ENCODE peak calls at places on chromosome 18, in six cellular contexts. Z, N, I, O, U and P are unnamed samples.

GRCh38 chr18:79573921-79574491 is 105.6 kb upstream of the CTDP1 start:
- DNase-seq in O (no peak), U (peak; percentile 10), I (peak; percentile 5), N (peak; percentile 53), Z (no peak), P (no peak)

GRCh38 chr18:58416704-58417683 is 211.9 kb downstream of the ALPK2 start:
- DNase-seq in U (no peak), N (no peak), O (peak; percentile 41), Z (no peak), I (no peak), P (no peak)

GRCh38 chr18:11689972-11690570 is 1.0 kb downstream of the GNAL start:
- DNase-seq in U (no peak), I (no peak), Z (no peak), O (no peak), N (no peak), P (peak; percentile 19)

GRCh38 chr18:44848931-44849330 is 168.2 kb downstream of the SETBP1 start:
- DNase-seq in O (no peak), U (no peak), Z (no peak), N (no peak), I (no peak), P (no peak)

GRCh38 chr18:64379662-64380061 is 230.8 kb upstream of the LINC00305 start:
- DNase-seq in O (no peak), I (no peak), Z (no peak), N (no peak), U (no peak), P (no peak)

GRCh38 chr18:63477972-63478371 is 1.2 kb downstream of the SERPINB5 start:
- DNase-seq in Z (no peak), I (no peak), N (no peak), U (no peak), O (peak; percentile 72), P (no peak)

GRCh38 chr18:22031581-22031980 is 137.8 kb upstream of the GATA6 start:
- DNase-seq in Z (no peak), U (no peak), O (peak; percentile 62), I (no peak), N (peak; percentile 18), P (no peak)

GRCh38 chr18:28124239-28125029 is 52.5 kb downstream of the CDH2 start:
- DNase-seq in N (no peak), I (no peak), O (peak; percentile 27), U (no peak), Z (no peak), P (no peak)

GRCh38 chr18:53153281-53153680 is 813.3 kb downstream of the DCC start:
- DNase-seq in O (peak; percentile 6), I (no peak), Z (no peak), U (no peak), N (no peak), P (no peak)

GRCh38 chr18:26003817-26004216 is 86.6 kb downstream of the SS18 start:
- DNase-seq in N (no peak), Z (no peak), I (no peak), O (no peak), U (no peak), P (no peak)

GRCh38 chr18:26003391-26003790 is 87.0 kb downstream of the SS18 start:
- DNase-seq in Z (no peak), O (peak; percentile 14), N (no peak), U (no peak), I (no peak), P (no peak)

GRCh38 chr18:25992566-25992965 is 97.8 kb downstream of the SS18 start:
- DNase-seq in U (no peak), Z (no peak), I (no peak), O (no peak), N (no peak), P (no peak)

GRCh38 chr18:26002375-26002774 is 88.0 kb downstream of the SS18 start:
- DNase-seq in U (no peak), Z (no peak), I (no peak), O (no peak), N (no peak), P (no peak)

DNA sequence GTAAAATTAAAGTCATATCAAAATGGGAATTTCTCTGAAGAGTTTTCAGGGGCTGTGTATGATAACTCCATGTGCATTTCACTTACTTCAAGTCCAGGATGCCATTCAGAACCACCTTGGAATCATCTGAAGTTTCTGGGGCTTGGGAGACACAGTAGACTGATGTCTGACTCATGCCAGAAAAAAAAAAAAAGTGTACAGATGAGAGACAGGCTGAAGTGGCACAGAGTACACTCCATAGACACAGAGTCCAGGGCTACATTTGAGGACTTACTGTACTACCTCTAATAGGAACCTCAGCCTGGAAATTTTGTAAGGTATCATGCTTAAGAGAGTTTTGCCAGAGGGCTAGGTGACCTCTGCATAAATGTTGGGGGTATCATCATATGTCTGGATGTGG is 92.0 kb downstream of the SS18 start:
- DNase-seq in I (no peak), O (no peak), U (no peak), Z (no peak), N (no peak), P (no peak)
- TF ChIP-seq CTCF in I (no peak), O (no peak), U (no peak), Z (no peak), N (no peak), P (no peak)

GRCh38 chr18:61953161-61953560 is 60.4 kb upstream of the RNF152 start:
- DNase-seq in N (no peak), Z (no peak), O (no peak), I (no peak), U (no peak), P (no peak)

GRCh38 chr18:61953641-61954040 is 60.8 kb upstream of the RNF152 start:
- DNase-seq in O (no peak), U (no peak), I (no peak), N (no peak), Z (no peak), P (no peak)

GRCh38 chr18:61955644-61956043 is 62.8 kb upstream of the RNF152 start:
- DNase-seq in I (no peak), U (no peak), Z (no peak), O (no peak), N (no peak), P (no peak)

GRCh38 chr18:61954347-61954746 is 61.5 kb upstream of the RNF152 start:
- DNase-seq in I (no peak), O (no peak), U (no peak), N (no peak), Z (no peak), P (no peak)

GRCh38 chr18:61957801-61958516 is 65.2 kb upstream of the RNF152 start:
- DNase-seq in N (no peak), I (no peak), U (no peak), O (no peak), Z (no peak), P (no peak)
- H3K9me3 ChIP-seq in N (no peaks in the 10 kb centered on the region), I (no peaks in the 10 kb centered on the region), U (no peaks in the 10 kb centered on the region), O (no peaks in the 10 kb centered on the region), Z (no peaks in the 10 kb centered on the region), P (no peaks in the 10 kb centered on the region)

GRCh38 chr18:35040638-35040987 is 600 bp upstream of the MAPRE2 start:
- DNase-seq in Z (no peak), N (no peak), O (no peak), U (no peak), I (no peak), P (no peak)

GRCh38 chr18:35039633-35040032 is 1.6 kb upstream of the MAPRE2 start:
- DNase-seq in Z (no peak), U (no peak), O (peak; percentile 1), I (no peak), N (no peak), P (no peak)

GRCh38 chr18:35040988-35041751 is at the start of gene MAPRE2:
- DNase-seq in O (peak; percentile 70), I (peak; percentile 100), U (peak; percentile 98), N (peak; percentile 100), Z (peak; percentile 100), P (peak; percentile 98)

GRCh38 chr18:35038029-35038428 is 3.2 kb upstream of the MAPRE2 start:
- DNase-seq in I (no peak), O (no peak), U (no peak), N (no peak), Z (no peak), P (no peak)

GRCh38 chr18:35038881-35039491 is 2.2 kb upstream of the MAPRE2 start:
- DNase-seq in U (no peak), O (no peak), N (no peak), Z (no peak), I (no peak), P (no peak)
- TF ChIP-seq CTCF in U (no peak), O (no peak), N (no peak), Z (no peak), I (no peak), P (no peak)

GRCh38 chr18:78087338-78087737 is 837.7 kb downstream of the GALR1 start:
- DNase-seq in U (no peak), I (no peak), N (no peak), Z (no peak), O (no peak), P (no peak)

GRCh38 chr18:78080761-78081160 is 831.1 kb downstream of the GALR1 start:
- DNase-seq in U (no peak), N (no peak), I (no peak), Z (no peak), O (no peak), P (no peak)

GRCh38 chr18:78082776-78083175 is 833.1 kb downstream of the GALR1 start:
- DNase-seq in N (no peak), O (no peak), I (no peak), Z (no peak), U (no peak), P (no peak)

GRCh38 chr18:78086931-78087330 is 837.3 kb downstream of the GALR1 start:
- DNase-seq in O (no peak), Z (no peak), N (no peak), U (no peak), I (no peak), P (no peak)

DNA sequence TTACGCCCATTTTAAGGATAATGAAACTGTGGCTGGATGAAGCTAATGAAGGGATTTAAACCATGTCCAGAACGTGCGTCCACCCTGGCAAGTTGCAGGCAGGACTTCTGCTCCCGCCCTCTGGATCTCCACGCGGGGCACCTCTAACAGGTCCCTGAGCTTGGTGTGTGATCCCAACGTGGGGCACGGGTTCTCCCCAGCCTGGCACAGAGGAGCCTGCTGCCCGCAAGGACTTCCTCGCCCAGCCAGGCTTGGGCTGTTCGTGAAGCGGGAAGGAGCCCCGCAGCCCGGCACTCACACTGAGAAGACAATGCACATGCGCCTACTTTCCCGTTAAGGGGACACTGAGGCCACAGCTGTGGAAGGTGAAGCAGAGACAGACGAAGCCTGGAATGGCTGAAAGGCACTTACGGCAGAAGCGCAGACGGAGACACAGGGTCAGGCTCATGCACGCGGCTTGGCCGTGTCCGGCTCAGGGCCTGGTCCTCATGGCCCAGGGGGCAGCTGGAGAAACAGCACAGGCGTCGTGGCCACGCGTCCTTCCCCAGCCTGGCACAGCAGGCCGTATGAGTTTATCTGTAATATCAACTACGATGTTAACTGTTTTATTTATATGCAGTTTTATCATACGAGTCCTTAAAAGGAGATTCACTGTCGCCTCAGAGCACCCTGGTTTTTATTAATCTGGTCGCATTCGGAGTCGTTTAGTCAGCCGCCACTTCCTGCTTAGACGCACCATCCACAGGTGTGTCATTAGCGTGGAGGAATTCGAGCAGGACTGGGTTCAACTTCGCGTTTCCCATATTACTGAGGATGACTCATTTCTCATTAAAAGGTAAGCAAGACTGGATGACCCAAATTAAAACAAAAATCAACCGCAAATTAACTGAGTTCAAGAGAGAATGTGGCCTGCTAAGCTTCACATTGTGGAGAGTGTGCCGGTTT is 835.9 kb downstream of the GALR1 start:
- DNase-seq in N (no peak), O (no peak), Z (no peak), I (no peak), U (no peak), P (no peak)
- H3K9me3 ChIP-seq in N (no peaks in the 10 kb centered on the region), O (no peaks in the 10 kb centered on the region), Z (no peaks in the 10 kb centered on the region), I (no peaks in the 10 kb centered on the region), U (no peaks in the 10 kb centered on the region), P (no peaks in the 10 kb centered on the region)

GRCh38 chr18:37348729-37349128 is 216.9 kb downstream of the CELF4 start:
- DNase-seq in N (no peak), O (no peak), I (no peak), U (no peak), Z (no peak), P (no peak)
- TF ChIP-seq CTCF in N (no peak), O (no peak), I (no peak), U (no peak), Z (no peak), P (no peak)